ENCODE peak calls at places on chromosome 10, in six cellular contexts. U, I, R, V, T and G are unnamed samples.

GRCh38 chr10:50326757-50327701 is 75.7 kb upstream of the ASAH2 start:
- DNase-seq in I (no peak), U (no peak), V (no peak), R (no peak), T (no peak), G (no peak)

GRCh38 chr10:94129393-94130130 is 135.8 kb downstream of the PLCE1 start:
- DNase-seq in T (no peak), U (no peak), I (no peak), V (no peak), R (no peak), G (no peak)

GRCh38 chr10:114311496-114312195 is 72.6 kb downstream of the VWA2 start:
- DNase-seq in R (no peak), I (no peak), V (no peak), U (no peak), T (no peak), G (no peak)

GRCh38 chr10:114987995-114988394 is 50.0 kb downstream of the TRUB1 start:
- DNase-seq in R (no peak), T (no peak), U (no peak), I (no peak), V (no peak), G (no peak)

GRCh38 chr10:98886686-98887085 is 349.0 kb downstream of the HPSE2 start:
- DNase-seq in V (no peak), U (no peak), I (no peak), R (no peak), T (no peak), G (no peak)

GRCh38 chr10:71770255-71770654 is 3.1 kb downstream of the VSIR start:
- DNase-seq in R (no peak), U (no peak), I (no peak), T (no peak), V (no peak), G (no peak)

GRCh38 chr10:102434251-102434913 is 2.0 kb upstream of the CUEDC2 start:
- DNase-seq in U (no peak), T (no peak), R (no peak), V (no peak), I (no peak), G (no peak)

GRCh38 chr10:94193466-94193924 is 169.2 kb downstream of the NOC3L start:
- DNase-seq in R (no peak), I (no peak), T (no peak), V (no peak), U (no peak), G (no peak)

GRCh38 chr10:126060232-126060935 is 164.0 kb downstream of the FANK1 start:
- DNase-seq in R (no peak), U (no peak), I (no peak), T (no peak), V (no peak), G (no peak)

GRCh38 chr10:5945561-5946418 is 31.6 kb downstream of the IL15RA start:
- DNase-seq in V (no peak), I (no peak), U (no peak), T (no peak), R (no peak), G (peak)

GRCh38 chr10:71297343-71297742 is 21.7 kb upstream of the SLC29A3 start:
- DNase-seq in V (no peak), I (no peak), R (no peak), T (no peak), U (no peak), G (no peak)

GRCh38 chr10:79078367-79079073 is 9.8 kb downstream of the ZMIZ1 start:
- DNase-seq in V (no peak), U (no peak), I (no peak), T (no peak), R (no peak), G (no peak)

GRCh38 chr10:23540401-23540800 is 101.5 kb downstream of the OTUD1 start:
- DNase-seq in I (no peak), U (no peak), R (no peak), T (no peak), V (no peak), G (no peak)

GRCh38 chr10:89217057-89217990 is 10.2 kb upstream of the CH25H start:
- DNase-seq in R (no peak), T (peak), I (peak), V (peak), U (peak), G (peak)

GRCh38 chr10:69856601-69857166 is 55.0 kb downstream of the COL13A1 start:
- DNase-seq in I (no peak), R (no peak), U (no peak), T (no peak), V (no peak), G (no peak)

GRCh38 chr10:116133641-116134040 is 139.4 kb downstream of the GFRA1 start:
- DNase-seq in U (no peak), T (no peak), V (no peak), I (no peak), R (no peak), G (no peak)

GRCh38 chr10:5274795-5275194 is 78.2 kb downstream of the AKR1C4 start:
- DNase-seq in I (no peak), T (no peak), R (no peak), U (no peak), V (no peak), G (no peak)

GRCh38 chr10:1626410-1626809 is 110.9 kb downstream of the ADARB2 start:
- DNase-seq in U (no peak), T (no peak), R (no peak), V (no peak), I (no peak), G (no peak)

GRCh38 chr10:119533473-119533872 is 9.0 kb downstream of the RGS10 start:
- DNase-seq in R (no peak), T (no peak), U (no peak), I (no peak), V (no peak), G (no peak)

GRCh38 chr10:52391927-52392602 is 78.0 kb downstream of the DKK1 start:
- DNase-seq in U (no peak), T (no peak), V (no peak), I (no peak), R (no peak), G (no peak)

GRCh38 chr10:47094126-47094525 is 182.9 kb downstream of the PTPN20 start:
- DNase-seq in U (no peak), T (no peak), V (no peak), I (no peak), R (no peak), G (no peak)

GRCh38 chr10:73168486-73168844 is 546 bp downstream of the FAM149B1 start:
- DNase-seq in I (no peak), R (peak), T (no peak), U (no peak), V (no peak), G (no peak)